ENCODE peak calls at places on chromosome 3, in seven cellular contexts. T is body of pancreas, A is A673, F is IMR-90, Q is right atrium auricular region, L is caudate nucleus, H is cardiac muscle cell. J is an unnamed sample.

GRCh38 chr3:12187448-12188327 is 29.0 kb upstream of the TIMP4 start:
- DNase-seq in T (no peak), A (peak; percentile 35), F (peak; percentile 71), Q (no peak), L (no peak), H (peak; percentile 77), J (peak; percentile 59)

GRCh38 chr3:43093006-43093405 is 12.9 kb downstream of the POMGNT2 start:
- DNase-seq in T (no peak), A (no peak), F (no peak), Q (no peak), L (no peak), H (no peak), J (no peak)

GRCh38 chr3:69339766-69340165 is 46.1 kb downstream of the FRMD4B start:
- DNase-seq in T (no peak), A (no peak), F (no peak), Q (no peak), L (no peak), H (no peak), J (no peak)

GRCh38 chr3:123713211-123713610 is 128.4 kb upstream of the HACD2 start:
- DNase-seq in T (peak; percentile 22), A (no peak), F (no peak), Q (no peak), L (no peak), H (no peak), J (no peak)

GRCh38 chr3:165148901-165149441 is 47.2 kb downstream of the SLITRK3 start:
- DNase-seq in T (no peak), A (no peak), F (no peak), Q (no peak), L (no peak), H (no peak), J (no peak)

GRCh38 chr3:49248828-49249227 is 28.2 kb downstream of the C3orf62 start:
- DNase-seq in T (no peak), A (no peak), F (peak; percentile 16), Q (no peak), L (no peak), H (peak; percentile 36), J (no peak)

GRCh38 chr3:5787863-5788488 is 600.5 kb downstream of the EDEM1 start:
- DNase-seq in T (no peak), A (peak; percentile 56), F (no peak), Q (no peak), L (peak; percentile 1), H (no peak), J (peak; percentile 26)

GRCh38 chr3:17221529-17221928 is 336.8 kb downstream of the PLCL2 start:
- DNase-seq in T (no peak), A (no peak), F (no peak), Q (no peak), L (no peak), H (no peak), J (no peak)

GRCh38 chr3:197000211-197000610 is 29.4 kb downstream of the MELTF start:
- DNase-seq in T (no peak), A (no peak), F (peak; percentile 4), Q (no peak), L (no peak), H (peak; percentile 18), J (peak; percentile 2)

GRCh38 chr3:45064512-45065372 is 38.6 kb downstream of the CLEC3B start:
- DNase-seq in T (no peak), A (no peak), F (peak; percentile 94), Q (peak; percentile 68), L (no peak), H (peak; percentile 88), J (no peak)

GRCh38 chr3:127139601-127140500 is 53.1 kb upstream of the PRR23E start:
- DNase-seq in T (no peak), A (no peak), F (no peak), Q (no peak), L (no peak), H (no peak), J (no peak)

GRCh38 chr3:127172670-127173515 is 20.0 kb upstream of the PRR23E start:
- DNase-seq in T (no peak), A (peak; percentile 83), F (peak; percentile 53), Q (peak; percentile 56), L (no peak), H (peak; percentile 38), J (no peak)

GRCh38 chr3:134364061-134364935 is 9.9 kb downstream of the AMOTL2 start:
- DNase-seq in T (peak; percentile 93), A (peak; percentile 99), F (peak; percentile 96), Q (peak; percentile 97), L (peak; percentile 54), H (peak; percentile 99), J (peak; percentile 88)

GRCh38 chr3:30659270-30660127 is 53.1 kb downstream of the TGFBR2 start:
- DNase-seq in T (no peak), A (peak; percentile 76), F (peak; percentile 97), Q (no peak), L (no peak), H (peak; percentile 89), J (no peak)

GRCh38 chr3:30656624-30657141 is 50.3 kb downstream of the TGFBR2 start:
- DNase-seq in T (no peak), A (no peak), F (no peak), Q (no peak), L (no peak), H (no peak), J (no peak)

GRCh38 chr3:30660128-30660525 is 53.7 kb downstream of the TGFBR2 start:
- DNase-seq in T (no peak), A (no peak), F (no peak), Q (no peak), L (no peak), H (no peak), J (no peak)

GRCh38 chr3:30658328-30659052 is 52.1 kb downstream of the TGFBR2 start:
- DNase-seq in T (no peak), A (peak; percentile 84), F (peak; percentile 79), Q (no peak), L (no peak), H (peak; percentile 73), J (no peak)

GRCh38 chr3:30657914-30658313 is 51.5 kb downstream of the TGFBR2 start:
- DNase-seq in T (no peak), A (no peak), F (peak; percentile 23), Q (no peak), L (no peak), H (peak; percentile 40), J (no peak)
- H3K27ac ChIP-seq in T (no peak overlapping the region), A (peak overlapping the region; percentile 92), F (peak overlapping the region; percentile 76), Q (peak overlapping the region; percentile 77), L (no peak overlapping the region), H (peak overlapping the region; percentile 57), J (peak overlapping the region; percentile 31)

GRCh38 chr3:194711913-194712312 is 26.2 kb downstream of the FAM43A start:
- DNase-seq in T (peak; percentile 46), A (peak; percentile 81), F (peak; percentile 91), Q (no peak), L (no peak), H (peak; percentile 96), J (no peak)

GRCh38 chr3:194713299-194714121 is 27.8 kb downstream of the FAM43A start:
- DNase-seq in T (no peak), A (no peak), F (no peak), Q (no peak), L (no peak), H (no peak), J (no peak)

GRCh38 chr3:194714564-194714963 is 28.9 kb downstream of the FAM43A start:
- DNase-seq in T (no peak), A (no peak), F (no peak), Q (no peak), L (no peak), H (no peak), J (no peak)

GRCh38 chr3:194714122-194714425 is 28.4 kb downstream of the FAM43A start:
- DNase-seq in T (no peak), A (no peak), F (no peak), Q (no peak), L (no peak), H (no peak), J (no peak)

DNA sequence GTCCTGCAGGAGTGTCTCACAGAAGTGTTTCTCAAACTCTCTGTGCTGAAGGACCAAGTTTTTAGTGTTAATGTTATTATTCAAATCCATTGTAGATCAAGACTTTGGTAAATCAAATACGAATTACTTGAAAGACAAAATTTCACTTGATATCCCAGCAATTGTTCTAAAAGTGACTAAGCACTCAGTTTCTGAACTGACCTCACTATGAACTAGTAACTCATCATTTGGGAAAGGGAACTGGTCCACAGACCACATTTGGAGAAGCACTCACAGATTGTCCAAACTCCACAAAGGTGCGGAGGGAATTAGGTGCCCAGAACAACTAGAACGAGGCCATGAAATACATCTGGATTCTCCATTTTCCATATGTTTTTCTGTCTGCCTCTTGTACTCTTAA is 25.6 kb downstream of the FAM43A start:
- DNase-seq in T (no peak), A (no peak), F (no peak), Q (no peak), L (no peak), H (no peak), J (no peak)
- H3K27ac ChIP-seq in T (no peak overlapping the region), A (no peak overlapping the region), F (no peak overlapping the region), Q (no peak overlapping the region), L (no peak overlapping the region), H (peak overlapping the region; percentile 74), J (no peak overlapping the region)

GRCh38 chr3:111591555-111591954 is 3.6 kb downstream of the ZBED2 start:
- DNase-seq in T (no peak), A (no peak), F (peak; percentile 10), Q (no peak), L (no peak), H (no peak), J (no peak)

GRCh38 chr3:111592143-111592542 is 3.0 kb downstream of the ZBED2 start:
- DNase-seq in T (no peak), A (no peak), F (peak; percentile 64), Q (no peak), L (no peak), H (no peak), J (no peak)

GRCh38 chr3:111590096-111590491 is 5.1 kb downstream of the ZBED2 start:
- DNase-seq in T (no peak), A (no peak), F (no peak), Q (no peak), L (no peak), H (no peak), J (no peak)

GRCh38 chr3:111588527-111588926 is 6.6 kb downstream of the ZBED2 start:
- DNase-seq in T (no peak), A (no peak), F (peak; percentile 35), Q (no peak), L (no peak), H (no peak), J (no peak)

DNA sequence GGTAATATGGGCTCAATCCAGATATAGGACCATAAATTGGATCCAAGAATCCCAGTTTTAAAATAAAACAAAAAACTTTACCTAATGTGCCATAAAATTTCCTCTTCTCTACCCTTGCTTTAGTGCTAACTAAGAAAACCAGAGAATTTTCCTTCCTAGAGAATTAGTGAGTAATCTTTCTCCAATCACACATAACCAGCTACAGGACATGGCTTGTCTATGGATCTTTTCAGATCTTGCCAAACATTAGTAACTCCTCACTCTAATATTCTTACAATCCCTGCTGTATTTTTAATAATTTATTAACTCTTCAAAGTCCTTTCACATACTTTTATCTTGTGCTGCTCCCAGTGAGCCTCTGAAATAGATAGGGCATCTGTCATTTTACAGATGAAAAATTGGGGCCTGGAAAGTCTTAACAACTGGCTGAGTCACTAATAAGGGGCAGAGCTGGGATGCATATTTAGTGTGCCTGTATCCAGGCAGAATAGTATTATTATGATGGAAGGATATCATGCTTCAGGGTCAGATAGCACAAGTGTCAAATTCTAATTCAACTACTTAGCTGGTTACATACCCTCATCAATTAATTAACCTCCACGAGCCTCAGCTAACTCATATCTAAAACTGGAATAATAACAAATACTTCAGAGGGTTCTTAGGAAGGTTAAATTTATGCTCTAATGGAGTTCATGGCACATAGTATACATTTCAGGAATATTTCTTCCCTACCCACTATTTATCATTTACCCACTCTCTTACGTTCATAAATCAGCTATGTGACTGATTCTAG is 5.6 kb downstream of the ZBED2 start:
- DNase-seq in T (no peak), A (no peak), F (peak; percentile 15), Q (no peak), L (no peak), H (no peak), J (no peak)
- H3K27ac ChIP-seq in T (no peak overlapping the region), A (no peak overlapping the region), F (no peak overlapping the region), Q (no peak overlapping the region), L (no peak overlapping the region), H (no peak overlapping the region), J (no peak overlapping the region)

GRCh38 chr3:52313774-52314188 is 2.3 kb upstream of the DNAH1 start:
- DNase-seq in T (no peak), A (no peak), F (peak; percentile 47), Q (peak; percentile 69), L (no peak), H (peak; percentile 30), J (no peak)
- H3K27ac ChIP-seq in T (no peak overlapping the region), A (no peak overlapping the region), F (no peak overlapping the region), Q (peak overlapping the region; percentile 29), L (no peak overlapping the region), H (no peak overlapping the region), J (no peak overlapping the region)

J was measured in right lobe of liver.